ENCODE peak calls at places on chromosomes 4 and X, in seven cellular contexts. W is breast epithelium, S is endothelial cell of umbilical vein, Q is tibial nerve, G is Peyer's patch, T is thyroid gland, Y is transverse colon. N is an unnamed sample.

GRCh38 chrX:2635366-2635765 is 55.7 kb upstream of the CD99 start:
- DNase-seq in W (no peak), S (no peak), Q (no peak), G (no peak), T (no peak), Y (no peak), N (no peak)

GRCh38 chrX:38484607-38485498 is 76.5 kb upstream of the TSPAN7 start:
- DNase-seq in W (no peak), S (no peak), Q (no peak), G (no peak), T (peak), Y (no peak), N (no peak)

GRCh38 chr4:123398151-123398802 is 1.7 kb downstream of the SPRY1 start:
- DNase-seq in W (peak), S (peak), Q (peak), G (peak), T (peak), Y (peak), N (peak)

GRCh38 chr4:52843351-52843750 is 18.8 kb upstream of the RASL11B start:
- DNase-seq in W (no peak), S (no peak), Q (no peak), G (no peak), T (no peak), Y (no peak), N (no peak)

GRCh38 chr4:121669163-121669550 is 27.6 kb downstream of the ANXA5 start:
- DNase-seq in W (no peak), S (no peak), Q (no peak), G (no peak), T (no peak), Y (no peak), N (no peak)

GRCh38 chrX:118226060-118226428 is 109.4 kb upstream of the KLHL13 start:
- DNase-seq in W (no peak), S (peak), Q (no peak), G (no peak), T (no peak), Y (no peak), N (no peak)

GRCh38 chr4:9924750-9925149 is 96.5 kb downstream of the SLC2A9 start:
- DNase-seq in W (no peak), S (no peak), Q (no peak), G (no peak), T (no peak), Y (no peak), N (no peak)

GRCh38 chrX:71315917-71316316 is 14.4 kb downstream of the ITGB1BP2 start:
- DNase-seq in W (no peak), S (no peak), Q (no peak), G (no peak), T (no peak), Y (no peak), N (no peak)

GRCh38 chr4:26372525-26373172 is 51.8 kb downstream of the RBPJ start:
- DNase-seq in W (no peak), S (peak), Q (peak), G (no peak), T (no peak), Y (no peak), N (peak)

GRCh38 chr4:147006229-147006628 is 60.6 kb upstream of the TTC29 start:
- DNase-seq in W (no peak), S (no peak), Q (no peak), G (no peak), T (no peak), Y (no peak), N (no peak)

GRCh38 chr4:149264093-149264733 is 551.4 kb downstream of the IQCM start:
- DNase-seq in W (no peak), S (peak), Q (no peak), G (no peak), T (peak), Y (peak), N (peak)
- TF ChIP-seq CTCF in W (peak), S (peak), Q (peak), G (no peak), T (peak), Y (peak), N (no peak)

GRCh38 chr4:134201216-134202098 is at the start of gene PABPC4L:
- DNase-seq in W (no peak), S (peak), Q (peak), G (no peak), T (peak), Y (no peak), N (peak)
- TF ChIP-seq POLR2A in W (no peak), S (no peak), Q (no peak), G (no peak), T (no peak), Y (no peak), N (no peak)

GRCh38 chr4:3232871-3233271 is 16.1 kb upstream of the MSANTD1 start:
- DNase-seq in W (no peak), S (no peak), Q (no peak), G (no peak), T (no peak), Y (no peak), N (no peak)
- TF ChIP-seq CTCF in W (no peak), S (no peak), Q (no peak), G (no peak), T (no peak), Y (no peak), N (no peak)

DNA sequence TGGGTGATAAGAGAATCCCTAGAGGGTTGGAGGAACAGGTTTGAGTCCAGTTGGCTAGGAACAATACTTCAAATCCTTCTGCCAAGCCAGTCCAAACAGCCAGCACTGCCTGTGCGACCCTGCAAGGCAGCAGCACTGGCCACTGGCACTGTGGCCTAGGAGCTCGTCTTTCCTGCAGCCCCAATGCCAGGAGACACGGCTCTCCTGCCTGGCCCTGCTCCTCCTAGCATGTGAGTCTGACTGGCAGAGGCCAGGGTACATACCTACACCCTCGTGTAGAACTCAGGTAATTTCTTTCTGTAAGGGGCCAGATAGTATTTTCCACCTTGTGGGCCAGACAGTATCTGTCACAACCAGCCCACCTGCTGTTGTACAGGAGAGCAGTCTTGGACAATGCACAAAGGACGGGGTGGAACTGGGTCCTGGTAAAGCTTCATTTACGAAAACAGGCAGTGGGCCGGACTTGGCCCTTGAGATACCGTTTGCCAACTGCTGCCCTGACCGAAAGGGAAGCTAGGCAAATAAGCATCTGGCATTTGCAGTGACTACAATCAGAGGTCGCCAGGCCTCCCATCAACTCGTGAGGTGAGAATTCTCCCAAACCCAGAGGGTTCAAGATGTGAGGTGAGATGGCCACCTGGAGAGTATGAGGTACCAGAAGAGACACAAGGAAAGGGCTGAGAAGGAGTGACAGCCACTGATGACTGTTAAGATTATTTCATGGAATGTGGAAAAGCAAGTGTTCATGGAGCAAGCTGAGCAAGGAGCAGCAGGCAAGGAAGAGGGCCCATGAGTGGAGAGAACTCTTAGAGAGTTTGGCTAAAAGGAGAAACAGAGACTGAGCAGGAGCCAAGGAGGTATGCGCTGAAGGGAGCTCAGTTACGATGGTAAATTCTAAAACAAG is 29.8 kb upstream of the IRAK1 start:
- DNase-seq in W (no peak), S (no peak), Q (no peak), G (no peak), T (no peak), Y (no peak), N (peak)
- TF ChIP-seq POLR2A in W (no peak), S (no peak), Q (no peak), G (no peak), T (no peak), Y (no peak), N (no peak)

GRCh38 chr4:116055857-116056827 is 942.7 kb upstream of the NDST4 start:
- DNase-seq in W (no peak), S (peak), Q (no peak), G (no peak), T (no peak), Y (no peak), N (no peak)
- TF ChIP-seq CTCF in W (no peak), S (peak), Q (no peak), G (no peak), T (no peak), Y (no peak), N (no peak)

DNA sequence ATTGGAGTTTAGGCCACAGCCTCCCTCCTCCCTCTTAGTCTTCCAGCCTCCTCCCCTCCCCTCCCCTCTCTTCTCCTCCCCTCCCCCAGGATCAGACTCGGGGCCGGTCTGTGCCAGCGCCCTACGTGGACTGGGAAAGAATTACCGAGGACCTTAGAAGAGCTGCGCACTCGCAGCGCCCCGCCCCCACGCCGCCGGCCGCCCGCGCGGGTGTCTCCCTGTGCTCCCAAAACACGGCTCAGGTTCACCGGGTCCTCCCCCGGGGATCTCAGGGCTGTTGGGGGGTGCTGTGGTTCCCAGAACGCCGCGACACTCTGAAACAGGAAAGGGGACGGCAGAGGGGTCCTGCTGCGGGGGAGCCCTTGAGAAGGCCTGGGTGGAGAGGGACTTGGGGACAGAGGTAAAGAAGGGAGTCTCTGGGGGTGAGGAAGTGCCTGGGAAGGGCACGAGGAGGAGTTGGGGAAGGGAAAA is 122.2 kb upstream of the TBL1X start:
- DNase-seq in W (peak), S (peak), Q (peak), G (peak), T (peak), Y (peak), N (peak)
- TF ChIP-seq POLR2A in W (no peak), S (no peak), Q (no peak), G (no peak), T (no peak), Y (no peak), N (no peak)

GRCh38 chr4:58214376-58214775 is 1104.2 kb upstream of the IGFBP7 start:
- DNase-seq in W (no peak), S (no peak), Q (no peak), G (no peak), T (no peak), Y (no peak), N (no peak)
- TF ChIP-seq CTCF in W (no peak), S (no peak), Q (no peak), G (no peak), T (no peak), Y (no peak), N (no peak)

DNA sequence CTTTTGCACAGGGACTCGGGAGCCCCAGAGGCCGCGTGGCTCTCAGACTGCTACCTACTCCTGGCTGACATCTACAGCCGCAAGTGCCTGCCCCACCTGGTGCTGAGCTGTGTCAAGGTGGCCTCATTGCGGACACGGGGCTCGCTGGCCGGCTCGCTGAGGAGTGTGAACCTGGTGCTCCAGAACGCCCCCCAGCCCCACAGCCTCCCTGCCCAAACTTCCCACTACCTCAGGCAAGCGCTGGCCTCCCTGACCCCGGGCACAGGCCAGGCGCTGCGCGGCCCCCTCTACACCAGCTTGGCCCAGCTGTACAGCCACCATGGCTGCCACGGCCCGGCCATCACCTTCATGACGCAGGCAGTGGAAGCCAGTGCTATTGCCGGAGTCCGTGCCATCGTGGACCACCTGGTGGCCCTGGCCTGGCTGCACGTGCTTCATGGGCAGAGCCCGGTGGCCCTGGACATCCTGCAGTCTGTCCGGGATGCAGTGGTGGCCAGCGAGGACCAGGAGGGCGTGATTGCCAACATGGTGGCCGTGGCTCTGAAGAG is 28.8 kb downstream of the SH3TC1 start:
- DNase-seq in W (no peak), S (no peak), Q (no peak), G (no peak), T (no peak), Y (no peak), N (no peak)
- TF ChIP-seq POLR2A in W (no peak), S (no peak), Q (no peak), G (no peak), T (no peak), Y (no peak), N (no peak)